ENCODE peak calls at places on chromosomes 5 and 9, in four cellular contexts. One of them, this sample, is unnamed.

GRCh38 chr9:96417610-96418073 is 528 bp downstream of the ZNF367 start:
- DNase-seq in colonic mucosa: peak
- DNase-seq in stimulated activated CD8-positive, alpha-beta memory T cell treated with anti-CD3 and anti-CD28 coated beads, Interleukin-4, amount 100 ng/mL, for 4 hours: peak
- DNase-seq in DMS153: no peak
- DNase-seq in this sample: no peak

GRCh38 chr9:122033775-122034373 is 59.2 kb downstream of the TTLL11 start:
- DNase-seq in colonic mucosa: no peak
- DNase-seq in stimulated activated CD8-positive, alpha-beta memory T cell treated with anti-CD3 and anti-CD28 coated beads, Interleukin-4, amount 100 ng/mL, for 4 hours: no peak
- DNase-seq in DMS153: no peak
- DNase-seq in this sample: no peak

GRCh38 chr9:111622626-111623025 is 8.5 kb upstream of the DNAJC25 start:
- DNase-seq in stimulated activated CD8-positive, alpha-beta memory T cell treated with anti-CD3 and anti-CD28 coated beads, Interleukin-4, amount 100 ng/mL, for 4 hours: no peak
- DNase-seq in colonic mucosa: no peak
- DNase-seq in DMS153: no peak
- DNase-seq in this sample: no peak

GRCh38 chr9:101173907-101174306 is 145.4 kb downstream of the PLPPR1 start:
- DNase-seq in colonic mucosa: no peak
- DNase-seq in DMS153: no peak
- DNase-seq in stimulated activated CD8-positive, alpha-beta memory T cell treated with anti-CD3 and anti-CD28 coated beads, Interleukin-4, amount 100 ng/mL, for 4 hours: no peak
- DNase-seq in this sample: no peak

GRCh38 chr9:88378317-88378716 is 9.9 kb upstream of the SPIN1 start:
- DNase-seq in colonic mucosa: no peak
- DNase-seq in DMS153: no peak
- DNase-seq in stimulated activated CD8-positive, alpha-beta memory T cell treated with anti-CD3 and anti-CD28 coated beads, Interleukin-4, amount 100 ng/mL, for 4 hours: no peak
- DNase-seq in this sample: no peak

GRCh38 chr9:112233769-112234168 is 58.7 kb upstream of the SUSD1 start:
- DNase-seq in colonic mucosa: no peak
- DNase-seq in stimulated activated CD8-positive, alpha-beta memory T cell treated with anti-CD3 and anti-CD28 coated beads, Interleukin-4, amount 100 ng/mL, for 4 hours: no peak
- DNase-seq in DMS153: no peak
- DNase-seq in this sample: no peak

GRCh38 chr5:156401802-156402201 is 74.8 kb downstream of the SGCD start:
- DNase-seq in DMS153: no peak
- DNase-seq in colonic mucosa: no peak
- DNase-seq in stimulated activated CD8-positive, alpha-beta memory T cell treated with anti-CD3 and anti-CD28 coated beads, Interleukin-4, amount 100 ng/mL, for 4 hours: no peak
- DNase-seq in this sample: no peak

GRCh38 chr5:41093803-41094202 is 22.7 kb upstream of the MROH2B start:
- DNase-seq in colonic mucosa: no peak
- DNase-seq in DMS153: no peak
- DNase-seq in stimulated activated CD8-positive, alpha-beta memory T cell treated with anti-CD3 and anti-CD28 coated beads, Interleukin-4, amount 100 ng/mL, for 4 hours: no peak
- DNase-seq in this sample: no peak

GRCh38 chr9:7534211-7534935 is 265.2 kb downstream of the DMAC1 start:
- DNase-seq in DMS153: no peak
- DNase-seq in stimulated activated CD8-positive, alpha-beta memory T cell treated with anti-CD3 and anti-CD28 coated beads, Interleukin-4, amount 100 ng/mL, for 4 hours: no peak
- DNase-seq in colonic mucosa: no peak
- DNase-seq in this sample: no peak

GRCh38 chr9:132008184-132008781 is 71.4 kb downstream of the MED27 start:
- DNase-seq in stimulated activated CD8-positive, alpha-beta memory T cell treated with anti-CD3 and anti-CD28 coated beads, Interleukin-4, amount 100 ng/mL, for 4 hours: no peak
- DNase-seq in colonic mucosa: no peak
- DNase-seq in DMS153: no peak
- DNase-seq in this sample: no peak

GRCh38 chr9:120152295-120152694 is 427.7 kb downstream of the CDK5RAP2 start:
- DNase-seq in DMS153: no peak
- DNase-seq in stimulated activated CD8-positive, alpha-beta memory T cell treated with anti-CD3 and anti-CD28 coated beads, Interleukin-4, amount 100 ng/mL, for 4 hours: no peak
- DNase-seq in colonic mucosa: no peak
- DNase-seq in this sample: no peak

GRCh38 chr9:91849694-91850093 is 100.3 kb downstream of the ROR2 start:
- DNase-seq in DMS153: no peak
- DNase-seq in stimulated activated CD8-positive, alpha-beta memory T cell treated with anti-CD3 and anti-CD28 coated beads, Interleukin-4, amount 100 ng/mL, for 4 hours: no peak
- DNase-seq in colonic mucosa: no peak
- DNase-seq in this sample: no peak

GRCh38 chr5:155471027-155471426 is 457.5 kb downstream of the KIF4B start:
- DNase-seq in DMS153: peak
- DNase-seq in stimulated activated CD8-positive, alpha-beta memory T cell treated with anti-CD3 and anti-CD28 coated beads, Interleukin-4, amount 100 ng/mL, for 4 hours: no peak
- DNase-seq in colonic mucosa: no peak
- DNase-seq in this sample: no peak

GRCh38 chr5:75214409-75214808 is 22.3 kb downstream of the ANKRD31 start:
- DNase-seq in stimulated activated CD8-positive, alpha-beta memory T cell treated with anti-CD3 and anti-CD28 coated beads, Interleukin-4, amount 100 ng/mL, for 4 hours: no peak
- DNase-seq in DMS153: no peak
- DNase-seq in colonic mucosa: no peak
- DNase-seq in this sample: no peak

GRCh38 chr5:132446621-132447020 is 44.0 kb downstream of the IRF1 start:
- DNase-seq in colonic mucosa: peak
- DNase-seq in DMS153: no peak
- DNase-seq in stimulated activated CD8-positive, alpha-beta memory T cell treated with anti-CD3 and anti-CD28 coated beads, Interleukin-4, amount 100 ng/mL, for 4 hours: no peak
- DNase-seq in this sample: no peak

GRCh38 chr5:61969347-61969746 is 336.7 kb upstream of the KIF2A start:
- DNase-seq in colonic mucosa: no peak
- DNase-seq in DMS153: no peak
- DNase-seq in stimulated activated CD8-positive, alpha-beta memory T cell treated with anti-CD3 and anti-CD28 coated beads, Interleukin-4, amount 100 ng/mL, for 4 hours: no peak
- DNase-seq in this sample: no peak

GRCh38 chr9:94860678-94861588 is 134.4 kb downstream of the AOPEP start:
- DNase-seq in colonic mucosa: peak
- DNase-seq in DMS153: peak
- DNase-seq in stimulated activated CD8-positive, alpha-beta memory T cell treated with anti-CD3 and anti-CD28 coated beads, Interleukin-4, amount 100 ng/mL, for 4 hours: peak
- DNase-seq in this sample: no peak

This sample was measured in cortex of kidney.